ENCODE peak calls at places on chromosomes 16 and 17, in ten cellular contexts. N is suprapubic skin, S is H1, X is sigmoid colon, Z is K562, A is GM12878, K is HepG2, Y is stomach, L is SK-N-SH, E is esophagus muscularis mucosa. C is an unnamed sample.

GRCh38 chr17:60224064-60224463 is 74.3 kb downstream of the CA4 start:
- DNase-seq in N (no peak), S (no peak), X (no peak), Z (no peak), A (no peak), K (no peak), Y (no peak), L (no peak), E (no peak), C (no peak)

GRCh38 chr16:84535408-84535807 is 30.9 kb upstream of the MEAK7 start:
- DNase-seq in N (no peak), S (no peak), X (no peak), Z (no peak), A (no peak), K (peak), Y (no peak), L (no peak), E (no peak), C (no peak)

GRCh38 chr16:48537275-48537674 is 72.7 kb downstream of the N4BP1 start:
- DNase-seq in N (no peak), S (no peak), X (peak), Z (no peak), A (no peak), K (no peak), Y (no peak), L (no peak), E (no peak), C (no peak)

GRCh38 chr16:76428858-76429257 is 151.7 kb downstream of the CNTNAP4 start:
- DNase-seq in N (no peak), S (no peak), X (no peak), Z (no peak), A (no peak), K (peak), Y (no peak), L (no peak), E (no peak), C (peak)

GRCh38 chr16:58481226-58481869 is 18.6 kb upstream of the NDRG4 start:
- DNase-seq in N (no peak), S (no peak), X (no peak), Z (no peak), A (no peak), K (no peak), Y (no peak), L (no peak), E (no peak), C (no peak)

GRCh38 chr16:3304370-3304769 is 860 bp downstream of the TIGD7 start:
- DNase-seq in N (no peak), S (no peak), X (no peak), Z (no peak), A (no peak), K (no peak), Y (no peak), L (no peak), E (no peak), C (no peak)

GRCh38 chr17:1484586-1485310 is 7.7 kb downstream of the MYO1C start:
- DNase-seq in N (no peak), S (no peak), X (peak), Z (peak), A (peak), K (peak), Y (peak), L (peak), E (no peak), C (peak)

GRCh38 chr17:34797724-34798123 is 163.5 kb downstream of the CCT6B start:
- DNase-seq in N (no peak), S (peak), X (no peak), Z (peak), A (no peak), K (peak), Y (no peak), L (no peak), E (no peak), C (no peak)

GRCh38 chr16:53629151-53629550 is 74.5 kb downstream of the RPGRIP1L start:
- DNase-seq in N (no peak), S (no peak), X (no peak), Z (no peak), A (no peak), K (no peak), Y (no peak), L (no peak), E (no peak), C (no peak)

GRCh38 chr16:88282221-88283041 is 100.3 kb upstream of the ZNF469 start:
- DNase-seq in N (no peak), S (no peak), X (no peak), Z (no peak), A (no peak), K (no peak), Y (no peak), L (peak), E (no peak), C (no peak)

GRCh38 chr17:30477758-30478115 is 529 bp downstream of the GOSR1 start:
- DNase-seq in N (no peak), S (no peak), X (no peak), Z (no peak), A (no peak), K (peak), Y (no peak), L (no peak), E (no peak), C (no peak)

GRCh38 chr16:11380836-11381235 is 35.6 kb downstream of the RMI2 start:
- DNase-seq in N (no peak), S (no peak), X (peak), Z (no peak), A (no peak), K (no peak), Y (no peak), L (no peak), E (no peak), C (no peak)

GRCh38 chr16:1991588-1992474 is 2.1 kb downstream of the SYNGR3 start:
- DNase-seq in N (peak), S (peak), X (peak), Z (peak), A (peak), K (no peak), Y (peak), L (peak), E (peak), C (peak)

GRCh38 chr17:57986841-57987581 is 1.0 kb downstream of the VEZF1 start:
- DNase-seq in N (no peak), S (no peak), X (peak), Z (peak), A (no peak), K (peak), Y (peak), L (no peak), E (no peak), C (peak)

GRCh38 chr16:72621651-72622050 is 426.3 kb downstream of the ZFHX3 start:
- DNase-seq in N (no peak), S (no peak), X (no peak), Z (no peak), A (no peak), K (no peak), Y (no peak), L (no peak), E (no peak), C (no peak)

GRCh38 chr17:3954086-3954485 is 10.2 kb downstream of the ATP2A3 start:
- DNase-seq in N (no peak), S (no peak), X (no peak), Z (no peak), A (no peak), K (no peak), Y (no peak), L (no peak), E (no peak), C (no peak)

GRCh38 chr17:34781571-34782108 is 179.6 kb downstream of the CCT6B start:
- DNase-seq in N (no peak), S (no peak), X (no peak), Z (no peak), A (no peak), K (no peak), Y (no peak), L (peak), E (no peak), C (no peak)

GRCh38 chr17:76714822-76715461 is 4.2 kb upstream of the MXRA7 start:
- DNase-seq in N (peak), S (no peak), X (peak), Z (peak), A (no peak), K (no peak), Y (peak), L (peak), E (no peak), C (peak)

GRCh38 chr16:53511403-53512280 is 8.6 kb upstream of the AKTIP start:
- DNase-seq in N (peak), S (no peak), X (no peak), Z (no peak), A (no peak), K (peak), Y (no peak), L (no peak), E (no peak), C (no peak)

GRCh38 chr16:50830698-50831097 is 88.8 kb downstream of the CYLD start:
- DNase-seq in N (no peak), S (no peak), X (no peak), Z (no peak), A (no peak), K (no peak), Y (no peak), L (no peak), E (no peak), C (no peak)

GRCh38 chr16:8567355-8568230 is 22.7 kb downstream of the TMEM114 start:
- DNase-seq in N (no peak), S (peak), X (peak), Z (peak), A (peak), K (peak), Y (peak), L (peak), E (peak), C (peak)

GRCh38 chr16:72197556-72197955 is 25.6 kb upstream of the PMFBP1 start:
- DNase-seq in N (no peak), S (no peak), X (no peak), Z (no peak), A (no peak), K (no peak), Y (no peak), L (no peak), E (no peak), C (no peak)

GRCh38 chr17:1060991-1061390 is 64.1 kb downstream of the TIMM22 start:
- DNase-seq in N (no peak), S (no peak), X (peak), Z (no peak), A (no peak), K (no peak), Y (peak), L (no peak), E (no peak), C (peak)

GRCh38 chr17:48577330-48577945 is 712 bp downstream of the HOXB4 start:
- DNase-seq in N (no peak), S (no peak), X (no peak), Z (peak), A (no peak), K (no peak), Y (no peak), L (no peak), E (no peak), C (no peak)

GRCh38 chr17:48575673-48576478 is 2.3 kb downstream of the HOXB4 start:
- DNase-seq in N (no peak), S (no peak), X (no peak), Z (no peak), A (no peak), K (no peak), Y (no peak), L (no peak), E (no peak), C (no peak)

GRCh38 chr17:48574523-48575065 is 3.6 kb downstream of the HOXB4 start:
- DNase-seq in N (no peak), S (no peak), X (no peak), Z (no peak), A (no peak), K (no peak), Y (no peak), L (no peak), E (no peak), C (no peak)

GRCh38 chr17:48576479-48577309 is 1.5 kb downstream of the HOXB4 start:
- DNase-seq in N (no peak), S (no peak), X (peak), Z (peak), A (no peak), K (no peak), Y (no peak), L (no peak), E (no peak), C (no peak)

DNA sequence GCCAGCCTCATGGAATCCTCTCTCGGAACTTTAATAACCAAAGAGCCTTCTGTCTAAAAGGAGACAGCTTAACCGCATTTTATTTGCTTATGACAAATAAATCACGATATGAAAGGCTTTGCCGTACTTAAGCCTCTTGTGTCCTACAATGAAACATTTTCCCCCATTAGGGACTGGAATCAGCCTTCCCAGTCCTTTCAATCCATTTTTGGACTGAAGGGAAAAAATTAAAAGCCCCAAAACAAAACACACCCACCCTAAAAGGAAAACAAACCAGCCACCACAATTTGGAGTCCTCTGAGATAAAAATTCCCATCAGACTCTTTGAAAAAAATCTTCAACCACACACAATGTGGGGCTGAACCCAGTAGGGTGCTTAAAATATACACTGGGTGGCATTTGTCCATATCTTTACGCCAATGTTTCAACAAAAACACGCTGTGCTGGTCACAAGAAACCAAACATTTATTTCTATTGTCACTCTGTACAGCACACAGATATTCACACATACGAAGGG is 3.0 kb downstream of the HOXB4 start:
- DNase-seq in N (no peak), S (no peak), X (no peak), Z (no peak), A (no peak), K (no peak), Y (no peak), L (no peak), E (no peak), C (no peak)
- H3K4me3 ChIP-seq in N (peak), S (no peak), X (peak), Z (peak), A (no peak), K (no peak), Y (peak), L (no peak), E (peak), C (no peak)

GRCh38 chr16:14302031-14302398 is 230.9 kb downstream of the MRTFB start:
- DNase-seq in N (no peak), S (no peak), X (peak), Z (peak), A (no peak), K (peak), Y (peak), L (peak), E (no peak), C (peak)

GRCh38 chr16:14301150-14302030 is 230.3 kb downstream of the MRTFB start:
- DNase-seq in N (no peak), S (no peak), X (peak), Z (peak), A (no peak), K (peak), Y (peak), L (peak), E (no peak), C (peak)

GRCh38 chr16:14300631-14301149 is 229.6 kb downstream of the MRTFB start:
- DNase-seq in N (no peak), S (no peak), X (peak), Z (peak), A (no peak), K (peak), Y (peak), L (peak), E (no peak), C (peak)

GRCh38 chr16:14296663-14297062 is 225.5 kb downstream of the MRTFB start:
- DNase-seq in N (no peak), S (no peak), X (no peak), Z (no peak), A (no peak), K (no peak), Y (no peak), L (no peak), E (no peak), C (no peak)

GRCh38 chr16:14298374-14299122 is 227.4 kb downstream of the MRTFB start:
- DNase-seq in N (no peak), S (no peak), X (no peak), Z (no peak), A (no peak), K (no peak), Y (no peak), L (no peak), E (no peak), C (no peak)
- TF ChIP-seq EP300 in N (no peak), S (no peak), X (no peak), Z (no peak), A (no peak), K (no peak), Y (no peak), L (no peak), E (no peak), C (no peak)

GRCh38 chr16:89574681-89575246 is 794 bp upstream of the CPNE7 start:
- DNase-seq in N (no peak), S (no peak), X (no peak), Z (peak), A (no peak), K (no peak), Y (peak), L (no peak), E (no peak), C (peak)

GRCh38 chr16:89573826-89574680 is 1.5 kb upstream of the CPNE7 start:
- DNase-seq in N (no peak), S (no peak), X (no peak), Z (no peak), A (no peak), K (no peak), Y (no peak), L (no peak), E (no peak), C (no peak)

GRCh38 chr16:89577055-89577759 is 1.6 kb downstream of the CPNE7 start:
- DNase-seq in N (no peak), S (no peak), X (no peak), Z (no peak), A (no peak), K (no peak), Y (no peak), L (no peak), E (no peak), C (no peak)

GRCh38 chr16:89576173-89577054 is 856 bp downstream of the CPNE7 start:
- DNase-seq in N (no peak), S (no peak), X (no peak), Z (no peak), A (no peak), K (no peak), Y (no peak), L (no peak), E (no peak), C (no peak)

DNA sequence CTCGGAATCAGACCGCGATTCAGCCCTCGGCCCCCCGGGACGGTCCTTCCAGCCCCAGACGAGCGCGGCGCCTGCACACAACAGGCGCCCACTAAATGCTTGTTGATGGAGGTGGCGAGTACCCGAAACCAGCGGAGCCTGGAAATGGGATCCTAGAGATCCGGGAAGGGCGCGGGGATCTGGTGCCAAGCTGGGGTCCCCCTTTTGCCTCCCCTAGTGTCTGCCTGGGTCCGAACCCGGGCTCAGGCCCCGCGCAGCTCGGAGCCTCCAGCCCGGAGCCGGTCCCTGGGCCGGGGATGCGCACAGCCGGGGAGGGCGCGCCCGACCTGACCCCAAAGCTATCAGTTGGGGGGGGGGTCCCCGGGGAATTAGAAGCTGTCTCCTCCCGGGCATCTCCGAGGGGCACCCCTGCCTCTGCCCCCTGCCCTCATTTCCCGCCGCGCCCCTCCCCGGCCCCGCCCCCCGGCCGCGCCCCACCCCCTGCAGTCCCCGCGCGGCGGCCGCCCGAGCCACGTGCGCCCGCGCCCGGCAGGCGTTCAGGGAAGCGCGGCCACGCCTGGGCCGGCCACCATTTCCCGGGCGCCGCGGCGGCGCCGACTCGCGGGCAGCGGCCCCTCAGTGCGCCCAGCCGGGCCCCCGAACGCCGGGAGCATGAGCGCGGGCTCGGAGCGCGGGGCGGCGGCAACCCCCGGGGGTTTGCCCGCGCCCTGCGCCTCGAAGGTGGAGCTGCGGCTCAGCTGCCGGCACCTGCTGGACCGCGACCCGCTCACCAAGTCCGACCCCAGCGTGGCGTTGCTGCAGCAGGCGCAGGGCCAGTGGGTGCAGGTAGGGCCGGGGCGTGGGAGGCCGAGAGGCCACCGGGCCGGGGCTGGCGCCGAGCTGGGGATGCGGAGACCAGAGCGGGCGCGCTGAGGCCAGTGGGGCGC is at the start of gene CPNE7:
- DNase-seq in N (no peak), S (no peak), X (no peak), Z (peak), A (no peak), K (no peak), Y (no peak), L (peak), E (no peak), C (no peak)
- TF ChIP-seq POLR2AphosphoS5 in N (no peak), S (no peak), X (no peak), Z (no peak), A (no peak), K (no peak), Y (no peak), L (no peak), E (no peak), C (no peak)

GRCh38 chr16:20763461-20764232 is at the start of gene ACSM3:
- DNase-seq in N (no peak), S (peak), X (peak), Z (peak), A (peak), K (peak), Y (peak), L (peak), E (peak), C (peak)
- H3K4me3 ChIP-seq in N (peak), S (peak), X (peak), Z (peak), A (peak), K (peak), Y (peak), L (peak), E (peak), C (peak)

GRCh38 chr17:5536831-5537230 is 47.5 kb downstream of the NLRP1 start:
- DNase-seq in N (peak), S (no peak), X (no peak), Z (no peak), A (no peak), K (no peak), Y (no peak), L (no peak), E (no peak), C (no peak)
- TF ChIP-seq EP300 in N (no peak), S (no peak), X (no peak), Z (no peak), A (no peak), K (no peak), Y (no peak), L (no peak), E (no peak), C (no peak)

GRCh38 chr17:44546711-44547606 is 10.3 kb upstream of the FZD2 start:
- DNase-seq in N (no peak), S (no peak), X (no peak), Z (peak), A (no peak), K (no peak), Y (no peak), L (no peak), E (no peak), C (no peak)
- TF ChIP-seq POLR2AphosphoS5 in N (no peak), S (no peak), X (no peak), Z (no peak), A (no peak), K (no peak), Y (no peak), L (no peak), E (no peak), C (no peak)

DNA sequence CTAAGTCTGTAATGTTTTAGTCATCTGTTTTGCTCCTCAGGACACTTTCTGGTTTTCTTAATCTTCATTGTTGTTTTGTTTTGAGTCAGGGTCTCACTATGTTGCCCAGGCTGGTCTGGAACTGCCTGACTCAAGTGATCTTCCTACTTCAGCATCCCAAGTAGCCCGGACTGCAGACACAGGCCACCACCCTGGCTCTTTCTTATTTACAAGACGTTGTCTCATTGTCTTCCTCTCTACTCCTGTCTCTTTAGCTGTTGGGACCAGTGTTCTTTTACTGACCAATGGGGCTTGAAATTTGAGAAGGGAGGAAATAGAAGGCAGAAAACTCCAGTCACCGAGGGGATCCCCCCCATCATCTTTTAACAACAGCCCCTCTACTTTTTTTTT is 1.2 kb downstream of the SCPEP1 start:
- DNase-seq in N (no peak), S (no peak), X (no peak), Z (no peak), A (no peak), K (no peak), Y (no peak), L (no peak), E (no peak), C (no peak)
- H3K4me3 ChIP-seq in N (peak), S (peak), X (peak), Z (no peak), A (peak), K (no peak), Y (no peak), L (peak), E (peak), C (no peak)

GRCh38 chr16:15682105-15682570 is 32.1 kb downstream of the NDE1 start:
- DNase-seq in N (no peak), S (no peak), X (no peak), Z (peak), A (no peak), K (peak), Y (peak), L (no peak), E (no peak), C (peak)
- TF ChIP-seq EP300 in N (no peak), S (no peak), X (no peak), Z (no peak), A (no peak), K (no peak), Y (no peak), L (no peak), E (no peak), C (no peak)